ENCODE peak calls at places on chromosomes 2 and 18, in six cellular contexts. One of them, this sample, is unnamed.

GRCh38 chr2:236618370-236618769 is 48.7 kb downstream of the ACKR3 start:
- DNase-seq in fibroblast of mammary gland: no peak
- DNase-seq in retinal pigment epithelial cell: no peak
- DNase-seq in MCF 10A: no peak
- DNase-seq in HCT116: no peak
- DNase-seq in astrocyte of the spinal cord: no peak
- DNase-seq in this sample: no peak

GRCh38 chr18:49178736-49179135 is 228.0 kb upstream of the SMAD7 start:
- DNase-seq in fibroblast of mammary gland: peak
- DNase-seq in retinal pigment epithelial cell: no peak
- DNase-seq in MCF 10A: peak
- DNase-seq in HCT116: peak
- DNase-seq in astrocyte of the spinal cord: peak
- DNase-seq in this sample: no peak

GRCh38 chr18:48300463-48300961 is 108.7 kb downstream of the ZBTB7C start:
- DNase-seq in fibroblast of mammary gland: no peak
- DNase-seq in retinal pigment epithelial cell: no peak
- DNase-seq in MCF 10A: peak
- DNase-seq in HCT116: no peak
- DNase-seq in astrocyte of the spinal cord: no peak
- DNase-seq in this sample: no peak

GRCh38 chr2:8535821-8536685 is 145.8 kb upstream of the ID2 start:
- DNase-seq in fibroblast of mammary gland: peak
- DNase-seq in retinal pigment epithelial cell: no peak
- DNase-seq in MCF 10A: no peak
- DNase-seq in HCT116: no peak
- DNase-seq in astrocyte of the spinal cord: no peak
- DNase-seq in this sample: no peak

GRCh38 chr18:50158866-50159653 is 35.9 kb downstream of the MYO5B start:
- DNase-seq in fibroblast of mammary gland: no peak
- DNase-seq in retinal pigment epithelial cell: no peak
- DNase-seq in MCF 10A: no peak
- DNase-seq in HCT116: no peak
- DNase-seq in astrocyte of the spinal cord: no peak
- DNase-seq in this sample: no peak

GRCh38 chr18:80006726-80007125 is 18.4 kb upstream of the TXNL4A start:
- DNase-seq in fibroblast of mammary gland: no peak
- DNase-seq in retinal pigment epithelial cell: no peak
- DNase-seq in MCF 10A: no peak
- DNase-seq in HCT116: no peak
- DNase-seq in astrocyte of the spinal cord: no peak
- DNase-seq in this sample: no peak

GRCh38 chr2:47237375-47238357 is 82.6 kb upstream of the STPG4 start:
- DNase-seq in fibroblast of mammary gland: peak
- DNase-seq in retinal pigment epithelial cell: no peak
- DNase-seq in MCF 10A: no peak
- DNase-seq in HCT116: no peak
- DNase-seq in astrocyte of the spinal cord: peak
- DNase-seq in this sample: no peak

GRCh38 chr18:75248426-75249191 is 38.0 kb downstream of the TSHZ1 start:
- DNase-seq in fibroblast of mammary gland: no peak
- DNase-seq in retinal pigment epithelial cell: no peak
- DNase-seq in MCF 10A: no peak
- DNase-seq in HCT116: no peak
- DNase-seq in astrocyte of the spinal cord: no peak
- DNase-seq in this sample: no peak

GRCh38 chr2:20292984-20293383 is 57.7 kb downstream of the PUM2 start:
- DNase-seq in fibroblast of mammary gland: no peak
- DNase-seq in retinal pigment epithelial cell: no peak
- DNase-seq in MCF 10A: no peak
- DNase-seq in HCT116: no peak
- DNase-seq in astrocyte of the spinal cord: no peak
- DNase-seq in this sample: no peak

GRCh38 chr18:8654482-8655451 is 45.5 kb downstream of the RAB12 start:
- DNase-seq in fibroblast of mammary gland: peak
- DNase-seq in retinal pigment epithelial cell: no peak
- DNase-seq in MCF 10A: peak
- DNase-seq in HCT116: no peak
- DNase-seq in astrocyte of the spinal cord: no peak
- DNase-seq in this sample: no peak

GRCh38 chr18:77032121-77032758 is 100.3 kb downstream of the MBP start:
- DNase-seq in fibroblast of mammary gland: no peak
- DNase-seq in retinal pigment epithelial cell: no peak
- DNase-seq in MCF 10A: no peak
- DNase-seq in HCT116: no peak
- DNase-seq in astrocyte of the spinal cord: peak
- DNase-seq in this sample: no peak

GRCh38 chr2:28096421-28096820 is 205.9 kb downstream of the BABAM2 start:
- DNase-seq in fibroblast of mammary gland: no peak
- DNase-seq in retinal pigment epithelial cell: no peak
- DNase-seq in MCF 10A: no peak
- DNase-seq in HCT116: no peak
- DNase-seq in astrocyte of the spinal cord: no peak
- DNase-seq in this sample: no peak

GRCh38 chr2:225030089-225030653 is 12.1 kb downstream of the DOCK10 start:
- DNase-seq in fibroblast of mammary gland: no peak
- DNase-seq in retinal pigment epithelial cell: no peak
- DNase-seq in MCF 10A: no peak
- DNase-seq in HCT116: no peak
- DNase-seq in astrocyte of the spinal cord: no peak
- DNase-seq in this sample: no peak

GRCh38 chr18:79863946-79864725 is 66.4 kb downstream of the KCNG2 start:
- DNase-seq in fibroblast of mammary gland: no peak
- DNase-seq in retinal pigment epithelial cell: no peak
- DNase-seq in MCF 10A: no peak
- DNase-seq in HCT116: no peak
- DNase-seq in astrocyte of the spinal cord: no peak
- DNase-seq in this sample: no peak

GRCh38 chr2:167745667-167746066 is 501.7 kb downstream of the STK39 start:
- DNase-seq in fibroblast of mammary gland: no peak
- DNase-seq in retinal pigment epithelial cell: no peak
- DNase-seq in MCF 10A: no peak
- DNase-seq in HCT116: no peak
- DNase-seq in astrocyte of the spinal cord: no peak
- DNase-seq in this sample: no peak

GRCh38 chr2:46873632-46874068 is 42.0 kb downstream of the MCFD2 start:
- DNase-seq in fibroblast of mammary gland: peak
- DNase-seq in retinal pigment epithelial cell: peak
- DNase-seq in MCF 10A: peak
- DNase-seq in HCT116: peak
- DNase-seq in astrocyte of the spinal cord: peak
- DNase-seq in this sample: peak

GRCh38 chr2:59223737-59224136 is 982.6 kb upstream of the FANCL start:
- DNase-seq in fibroblast of mammary gland: no peak
- DNase-seq in retinal pigment epithelial cell: no peak
- DNase-seq in MCF 10A: no peak
- DNase-seq in HCT116: no peak
- DNase-seq in astrocyte of the spinal cord: no peak
- DNase-seq in this sample: no peak

GRCh38 chr2:74387346-74387745 is 7.2 kb upstream of the DCTN1 start:
- DNase-seq in fibroblast of mammary gland: peak
- DNase-seq in retinal pigment epithelial cell: no peak
- DNase-seq in MCF 10A: no peak
- DNase-seq in HCT116: no peak
- DNase-seq in astrocyte of the spinal cord: peak
- DNase-seq in this sample: no peak

GRCh38 chr2:216985658-216986141 is 125.8 kb upstream of the TNP1 start:
- DNase-seq in fibroblast of mammary gland: no peak
- DNase-seq in retinal pigment epithelial cell: no peak
- DNase-seq in MCF 10A: no peak
- DNase-seq in HCT116: no peak
- DNase-seq in astrocyte of the spinal cord: no peak
- DNase-seq in this sample: no peak

GRCh38 chr18:23229472-23229871 is 94.2 kb downstream of the CABLES1 start:
- DNase-seq in fibroblast of mammary gland: peak
- DNase-seq in retinal pigment epithelial cell: no peak
- DNase-seq in MCF 10A: no peak
- DNase-seq in HCT116: no peak
- DNase-seq in astrocyte of the spinal cord: no peak
- DNase-seq in this sample: no peak

GRCh38 chr2:37837576-37838335 is 87.3 kb upstream of the RMDN2 start:
- DNase-seq in fibroblast of mammary gland: peak
- DNase-seq in retinal pigment epithelial cell: no peak
- DNase-seq in MCF 10A: no peak
- DNase-seq in HCT116: no peak
- DNase-seq in astrocyte of the spinal cord: no peak
- DNase-seq in this sample: no peak

GRCh38 chr2:218745160-218745558 is 34.5 kb downstream of the TTLL4 start:
- DNase-seq in fibroblast of mammary gland: no peak
- DNase-seq in retinal pigment epithelial cell: no peak
- DNase-seq in MCF 10A: no peak
- DNase-seq in HCT116: no peak
- DNase-seq in astrocyte of the spinal cord: no peak
- DNase-seq in this sample: no peak

GRCh38 chr2:239826376-239826775 is 198.8 kb downstream of the NDUFA10 start:
- DNase-seq in fibroblast of mammary gland: no peak
- DNase-seq in retinal pigment epithelial cell: no peak
- DNase-seq in MCF 10A: no peak
- DNase-seq in HCT116: no peak
- DNase-seq in astrocyte of the spinal cord: no peak
- DNase-seq in this sample: peak

GRCh38 chr2:239825705-239825979 is 199.5 kb downstream of the NDUFA10 start:
- DNase-seq in fibroblast of mammary gland: no peak
- DNase-seq in retinal pigment epithelial cell: no peak
- DNase-seq in MCF 10A: no peak
- DNase-seq in HCT116: no peak
- DNase-seq in astrocyte of the spinal cord: no peak
- DNase-seq in this sample: no peak

GRCh38 chr2:239824866-239825704 is 200.1 kb downstream of the NDUFA10 start:
- DNase-seq in fibroblast of mammary gland: no peak
- DNase-seq in retinal pigment epithelial cell: no peak
- DNase-seq in MCF 10A: no peak
- DNase-seq in HCT116: no peak
- DNase-seq in astrocyte of the spinal cord: no peak
- DNase-seq in this sample: peak

GRCh38 chr2:239822146-239822945 is 202.8 kb downstream of the NDUFA10 start:
- DNase-seq in fibroblast of mammary gland: no peak
- DNase-seq in retinal pigment epithelial cell: no peak
- DNase-seq in MCF 10A: no peak
- DNase-seq in HCT116: no peak
- DNase-seq in astrocyte of the spinal cord: no peak
- DNase-seq in this sample: no peak

GRCh38 chr2:239824051-239824694 is 201.0 kb downstream of the NDUFA10 start:
- DNase-seq in fibroblast of mammary gland: peak
- DNase-seq in retinal pigment epithelial cell: no peak
- DNase-seq in MCF 10A: peak
- DNase-seq in HCT116: peak
- DNase-seq in astrocyte of the spinal cord: no peak
- DNase-seq in this sample: peak
- TF ChIP-seq CTCF in fibroblast of mammary gland: no peak
- TF ChIP-seq CTCF in retinal pigment epithelial cell: no peak
- TF ChIP-seq CTCF in MCF 10A: peak
- TF ChIP-seq CTCF in HCT116: peak
- TF ChIP-seq CTCF in astrocyte of the spinal cord: peak
- TF ChIP-seq CTCF in this sample: no peak

GRCh38 chr2:209383212-209383611 is 40.6 kb upstream of the MAP2 start:
- DNase-seq in fibroblast of mammary gland: peak
- DNase-seq in retinal pigment epithelial cell: peak
- DNase-seq in MCF 10A: peak
- DNase-seq in HCT116: peak
- DNase-seq in astrocyte of the spinal cord: peak
- DNase-seq in this sample: no peak

GRCh38 chr2:209382775-209383174 is 41.1 kb upstream of the MAP2 start:
- DNase-seq in fibroblast of mammary gland: no peak
- DNase-seq in retinal pigment epithelial cell: no peak
- DNase-seq in MCF 10A: no peak
- DNase-seq in HCT116: no peak
- DNase-seq in astrocyte of the spinal cord: no peak
- DNase-seq in this sample: no peak

GRCh38 chr2:209376686-209377085 is 47.2 kb upstream of the MAP2 start:
- DNase-seq in fibroblast of mammary gland: no peak
- DNase-seq in retinal pigment epithelial cell: no peak
- DNase-seq in MCF 10A: no peak
- DNase-seq in HCT116: no peak
- DNase-seq in astrocyte of the spinal cord: no peak
- DNase-seq in this sample: no peak

DNA sequence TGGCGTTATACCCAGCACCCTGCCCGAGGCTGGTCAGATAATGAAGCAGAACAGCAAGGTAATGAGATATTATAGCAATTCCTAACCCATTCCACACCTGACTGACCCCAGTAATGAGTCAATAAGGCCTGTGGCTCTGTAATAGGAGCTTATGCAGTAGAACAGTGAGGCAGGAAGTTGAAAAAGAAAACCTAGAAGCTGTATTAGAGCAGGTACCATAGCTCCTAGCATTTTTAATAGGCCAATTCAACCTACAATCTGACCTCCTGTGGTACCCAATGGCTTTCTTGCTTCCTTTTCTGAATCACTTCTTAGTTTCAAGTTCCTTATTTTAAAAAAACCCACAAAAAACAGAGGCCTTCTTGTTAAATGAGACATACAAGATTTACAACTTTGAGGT is 43.6 kb upstream of the MAP2 start:
- DNase-seq in fibroblast of mammary gland: no peak
- DNase-seq in retinal pigment epithelial cell: no peak
- DNase-seq in MCF 10A: no peak
- DNase-seq in HCT116: no peak
- DNase-seq in astrocyte of the spinal cord: no peak
- DNase-seq in this sample: no peak
- TF ChIP-seq CTCF in fibroblast of mammary gland: no peak
- TF ChIP-seq CTCF in retinal pigment epithelial cell: no peak
- TF ChIP-seq CTCF in MCF 10A: no peak
- TF ChIP-seq CTCF in HCT116: no peak
- TF ChIP-seq CTCF in astrocyte of the spinal cord: no peak
- TF ChIP-seq CTCF in this sample: no peak

DNA sequence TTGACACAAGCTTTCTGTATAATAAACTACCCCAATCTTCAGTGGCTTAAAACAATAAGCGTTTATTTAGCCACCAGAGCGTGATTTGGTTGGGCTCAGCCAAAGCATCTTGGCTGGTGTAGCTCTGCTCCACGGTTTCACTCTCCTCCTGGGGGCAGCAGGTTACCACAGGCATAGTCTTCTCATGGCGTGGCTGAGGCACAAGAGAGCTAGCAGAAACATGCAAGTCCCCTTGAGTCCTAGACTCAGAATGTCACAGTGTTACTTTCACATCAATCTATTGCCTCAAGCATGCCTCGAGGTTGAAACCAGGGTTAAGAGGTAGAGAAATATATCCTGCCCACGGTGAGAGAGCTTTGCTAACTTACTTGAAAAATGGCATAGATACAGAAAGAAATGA is 19.9 kb upstream of the SLC9A2 start:
- DNase-seq in fibroblast of mammary gland: no peak
- DNase-seq in retinal pigment epithelial cell: no peak
- DNase-seq in MCF 10A: no peak
- DNase-seq in HCT116: no peak
- DNase-seq in astrocyte of the spinal cord: no peak
- DNase-seq in this sample: no peak
- TF ChIP-seq CTCF in fibroblast of mammary gland: no peak
- TF ChIP-seq CTCF in retinal pigment epithelial cell: no peak
- TF ChIP-seq CTCF in MCF 10A: no peak
- TF ChIP-seq CTCF in HCT116: no peak
- TF ChIP-seq CTCF in astrocyte of the spinal cord: no peak
- TF ChIP-seq CTCF in this sample: no peak

DNA sequence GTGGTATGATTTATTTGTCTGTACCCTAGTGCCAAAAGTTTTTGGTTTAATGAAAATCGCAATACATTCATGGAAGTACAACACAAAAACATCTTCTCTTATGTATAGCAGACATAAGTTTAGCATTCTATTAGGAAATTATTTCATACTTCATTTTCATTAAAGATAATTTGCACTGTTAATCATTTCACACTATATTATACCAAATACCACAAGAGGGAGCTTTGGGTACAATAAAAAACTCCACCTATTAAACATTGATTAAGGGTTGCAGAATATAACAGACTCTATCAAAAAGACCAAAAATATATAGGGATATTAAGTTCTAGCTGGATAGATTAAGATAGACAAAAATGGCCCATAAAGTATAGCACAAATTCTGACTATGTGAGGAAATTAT is 79.0 kb downstream of the SLC66A3 start:
- DNase-seq in fibroblast of mammary gland: peak
- DNase-seq in retinal pigment epithelial cell: no peak
- DNase-seq in MCF 10A: peak
- DNase-seq in HCT116: no peak
- DNase-seq in astrocyte of the spinal cord: no peak
- DNase-seq in this sample: no peak
- TF ChIP-seq CTCF in fibroblast of mammary gland: peak
- TF ChIP-seq CTCF in retinal pigment epithelial cell: peak
- TF ChIP-seq CTCF in MCF 10A: peak
- TF ChIP-seq CTCF in HCT116: peak
- TF ChIP-seq CTCF in astrocyte of the spinal cord: peak
- TF ChIP-seq CTCF in this sample: no peak

This sample was measured in omental fat pad.